ENCODE peak calls at places on chromosomes 1 and 21, in seven cellular contexts. J is IMR-90, G is RWPE1, E is breast epithelium, H is H1, X is neural crest cell, N is AG09319. F is an unnamed sample.

GRCh38 chr1:154623358-154623757 is 15.4 kb upstream of the ADAR start:
- DNase-seq in J (no peak), G (no peak), E (no peak), H (no peak), X (no peak), N (no peak), F (no peak)

GRCh38 chr1:32758177-32758794 is 55.7 kb upstream of the SYNC start:
- DNase-seq in J (no peak), G (no peak), E (no peak), H (no peak), X (no peak), N (no peak), F (no peak)

GRCh38 chr1:67583462-67583950 is 101.5 kb upstream of the GADD45A start:
- DNase-seq in J (no peak), G (no peak), E (no peak), H (no peak), X (no peak), N (no peak), F (no peak)

GRCh38 chr21:34189506-34189905 is 116.1 kb downstream of the MRPS6 start:
- DNase-seq in J (no peak), G (no peak), E (no peak), H (no peak), X (no peak), N (no peak), F (no peak)

GRCh38 chr1:65108025-65108692 is 39.8 kb upstream of the AK4 start:
- DNase-seq in J (no peak), G (no peak), E (no peak), H (no peak), X (no peak), N (no peak), F (no peak)

GRCh38 chr1:6108937-6109636 is 63.4 kb downstream of the KCNAB2 start:
- DNase-seq in J (peak), G (peak), E (no peak), H (no peak), X (no peak), N (no peak), F (no peak)

GRCh38 chr1:217881607-217882332 is 250.6 kb downstream of the SPATA17 start:
- DNase-seq in J (no peak), G (no peak), E (no peak), H (no peak), X (no peak), N (no peak), F (no peak)

GRCh38 chr21:45892156-45892919 is 89.2 kb upstream of the COL6A1 start:
- DNase-seq in J (no peak), G (no peak), E (no peak), H (no peak), X (no peak), N (no peak), F (no peak)

GRCh38 chr1:155093938-155094621 is 15.4 kb downstream of the EFNA3 start:
- DNase-seq in J (peak), G (no peak), E (no peak), H (peak), X (no peak), N (no peak), F (no peak)

GRCh38 chr1:204027446-204027845 is 45.5 kb upstream of the SOX13 start:
- DNase-seq in J (no peak), G (no peak), E (no peak), H (no peak), X (no peak), N (no peak), F (no peak)

GRCh38 chr1:3409737-3410434 is 44.6 kb upstream of the ARHGEF16 start:
- DNase-seq in J (peak), G (peak), E (peak), H (no peak), X (peak), N (peak), F (no peak)

GRCh38 chr1:240194120-240194519 is 102.4 kb downstream of the FMN2 start:
- DNase-seq in J (peak), G (no peak), E (no peak), H (no peak), X (no peak), N (peak), F (no peak)

GRCh38 chr1:53552981-53553733 is 94.0 kb downstream of the DMRTB1 start:
- DNase-seq in J (peak), G (no peak), E (peak), H (no peak), X (no peak), N (no peak), F (no peak)

GRCh38 chr21:38159355-38159754 is 97.4 kb upstream of the KCNJ15 start:
- DNase-seq in J (peak), G (peak), E (no peak), H (peak), X (peak), N (peak), F (no peak)

GRCh38 chr1:10685851-10686403 is 110.5 kb downstream of the CASZ1 start:
- DNase-seq in J (peak), G (no peak), E (no peak), H (no peak), X (no peak), N (no peak), F (no peak)

GRCh38 chr1:94989398-94989797 is 62.5 kb upstream of the CNN3 start:
- DNase-seq in J (no peak), G (no peak), E (no peak), H (no peak), X (no peak), N (no peak), F (no peak)

GRCh38 chr1:230299148-230300006 is 126.8 kb downstream of the PGBD5 start:
- DNase-seq in J (no peak), G (no peak), E (peak), H (no peak), X (no peak), N (no peak), F (no peak)

GRCh38 chr1:151238467-151238739 is 16.1 kb upstream of the PSMD4 start:
- DNase-seq in J (peak), G (peak), E (no peak), H (no peak), X (no peak), N (peak), F (no peak)

GRCh38 chr1:35557611-35558373 is at the start of gene NCDN:
- DNase-seq in J (peak), G (peak), E (peak), H (peak), X (peak), N (peak), F (peak)

GRCh38 chr1:35559317-35559944 is 1.8 kb downstream of the NCDN start:
- DNase-seq in J (no peak), G (no peak), E (no peak), H (no peak), X (no peak), N (no peak), F (no peak)

GRCh38 chr1:35560256-35561225 is 2.9 kb downstream of the NCDN start:
- DNase-seq in J (no peak), G (no peak), E (peak), H (no peak), X (no peak), N (no peak), F (no peak)

GRCh38 chr1:35557118-35557610 is at the start of gene KIAA0319L:
- DNase-seq in J (peak), G (peak), E (no peak), H (peak), X (peak), N (no peak), F (no peak)

GRCh38 chr1:35558374-35559316 is 1.0 kb downstream of the NCDN start:
- DNase-seq in J (no peak), G (no peak), E (no peak), H (no peak), X (peak), N (no peak), F (no peak)
- TF ChIP-seq CTCF in J (peak), G (no peak), E (no peak), H (no peak), X (no peak), N (peak), F (no peak)

DNA sequence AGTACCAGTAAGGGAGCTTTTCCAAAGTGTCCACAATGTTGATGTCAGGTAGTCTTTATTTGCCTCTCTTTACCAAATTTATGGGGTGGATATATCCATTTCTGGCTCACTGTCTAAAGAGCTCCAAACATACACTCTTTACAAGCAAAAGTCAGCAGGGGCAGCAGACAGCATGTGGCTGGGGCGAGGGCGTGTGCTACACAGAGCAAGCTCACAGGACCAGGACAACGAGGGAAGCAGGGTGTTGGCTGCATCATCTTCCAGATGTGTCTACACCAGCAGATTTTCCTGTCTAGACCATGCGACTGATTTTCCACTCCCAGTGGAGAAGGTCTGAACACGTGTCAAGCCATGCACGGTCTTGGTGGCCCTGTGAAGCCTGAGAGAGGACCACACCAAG is 123.9 kb downstream of the TRABD2B start:
- DNase-seq in J (no peak), G (no peak), E (no peak), H (no peak), X (no peak), N (no peak), F (no peak)
- TF ChIP-seq CTCF in J (no peak), G (no peak), E (no peak), H (no peak), X (no peak), N (no peak), F (no peak)

GRCh38 chr1:189429610-189430009 is 1048.1 kb downstream of the BRINP3 start:
- DNase-seq in J (peak), G (no peak), E (no peak), H (no peak), X (no peak), N (no peak), F (no peak)
- TF ChIP-seq CTCF in J (peak), G (peak), E (no peak), H (peak), X (peak), N (no peak), F (no peak)

GRCh38 chr1:1345384-1345783 is 3.8 kb downstream of the DVL1 start:
- DNase-seq in J (no peak), G (no peak), E (no peak), H (no peak), X (no peak), N (no peak), F (no peak)

GRCh38 chr1:1346501-1346890 is 2.7 kb downstream of the DVL1 start:
- DNase-seq in J (no peak), G (no peak), E (no peak), H (no peak), X (no peak), N (no peak), F (no peak)

GRCh38 chr1:1343811-1344421 is 5.3 kb downstream of the DVL1 start:
- DNase-seq in J (no peak), G (no peak), E (no peak), H (no peak), X (no peak), N (no peak), F (no peak)

GRCh38 chr1:1345860-1346500 is 3.2 kb downstream of the DVL1 start:
- DNase-seq in J (no peak), G (no peak), E (no peak), H (no peak), X (no peak), N (no peak), F (no peak)

DNA sequence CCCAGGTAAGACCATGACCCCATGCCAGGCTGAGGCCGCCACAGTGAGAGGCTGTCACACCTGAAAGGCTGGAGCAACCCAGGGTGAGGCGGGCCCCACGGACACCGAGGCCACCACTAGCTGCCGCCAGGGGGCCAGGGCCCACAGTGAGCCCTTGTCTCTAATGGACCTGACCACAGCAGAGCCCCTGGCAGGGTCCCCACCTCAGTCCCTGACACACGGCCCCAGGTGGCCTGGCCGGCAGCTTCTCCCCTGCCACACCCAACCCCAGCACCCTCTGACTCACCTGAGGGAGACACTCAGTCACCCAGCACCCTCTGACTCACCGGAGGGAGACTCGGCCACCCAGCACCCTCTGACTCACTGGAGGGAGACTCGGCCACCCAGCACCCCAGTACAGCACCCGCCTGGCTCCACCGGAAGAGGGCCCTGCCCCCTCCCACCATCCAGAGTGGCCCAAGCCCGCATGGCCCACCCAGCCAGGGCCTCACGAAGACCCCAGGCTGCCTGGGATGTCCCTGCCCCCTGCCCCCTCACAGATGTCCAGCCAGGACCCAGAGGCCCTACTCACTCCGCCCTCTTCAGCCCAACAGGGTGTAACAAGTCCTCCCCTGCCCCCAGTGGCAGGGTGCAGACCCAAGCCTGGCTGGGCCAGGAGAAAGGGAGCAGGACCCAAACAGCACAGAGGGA is 4.4 kb downstream of the DVL1 start:
- DNase-seq in J (peak), G (peak), E (no peak), H (peak), X (no peak), N (no peak), F (no peak)
- TF ChIP-seq CTCF in J (peak), G (peak), E (peak), H (peak), X (peak), N (peak), F (no peak)

DNA sequence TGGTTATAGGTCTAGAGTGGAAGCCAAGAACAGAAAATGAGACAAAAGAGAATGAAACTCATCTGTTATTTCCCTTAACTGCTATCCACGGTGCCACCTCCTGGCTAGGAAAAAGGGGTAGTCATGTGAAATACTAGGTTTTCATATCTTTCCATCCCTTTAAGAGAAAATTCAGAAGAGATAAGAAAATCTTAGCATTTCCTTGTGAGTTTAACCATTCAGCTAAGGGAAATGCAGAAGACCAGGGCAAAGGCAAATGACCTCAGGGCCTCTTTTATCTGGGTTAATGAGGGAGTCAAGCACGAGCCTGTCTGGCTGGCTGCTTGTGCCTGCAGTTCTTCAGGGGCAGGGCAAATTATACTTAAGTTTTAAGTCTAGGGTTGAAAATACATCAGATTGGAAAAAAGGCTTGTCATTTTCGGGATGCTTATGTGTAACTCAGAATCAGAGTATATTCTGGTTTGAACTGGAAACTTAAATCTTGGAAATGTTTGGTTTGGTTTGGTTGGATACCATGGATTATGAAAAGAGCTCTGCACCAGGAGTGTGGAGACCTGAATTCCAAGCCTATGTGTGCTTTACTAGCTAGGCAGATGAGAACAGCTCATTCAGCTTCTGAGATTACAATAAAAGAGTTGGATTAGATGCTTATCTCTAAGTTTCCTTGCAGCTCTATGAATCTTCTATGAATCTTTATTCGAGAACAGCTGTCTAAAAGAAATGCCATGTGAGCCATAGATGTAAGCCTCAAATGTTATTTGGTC is 19.9 kb downstream of the NIBAN1 start:
- DNase-seq in J (no peak), G (peak), E (no peak), H (no peak), X (no peak), N (no peak), F (no peak)
- TF ChIP-seq CTCF in J (peak), G (no peak), E (no peak), H (no peak), X (no peak), N (no peak), F (no peak)

GRCh38 chr1:234597894-234598293 is 12.1 kb downstream of the IRF2BP2 start:
- DNase-seq in J (peak), G (no peak), E (no peak), H (no peak), X (peak), N (no peak), F (peak)
- TF ChIP-seq CTCF in J (peak), G (no peak), E (peak), H (peak), X (peak), N (peak), F (peak)

F was measured in natural killer cell.